ENCODE peak calls at places on chromosomes 2 and 18, in seven cellular contexts. V is body of pancreas; J is tibial artery; Z is central memory CD8-positive, alpha-beta T cell; K is coronary artery; N is WTC11; W is mucosa of gallbladder. E is an unnamed sample.

GRCh38 chr2:19870792-19871191 is 31.0 kb downstream of the TTC32 start:
- DNase-seq in W (no peak), Z (no peak), K (no peak), J (no peak), V (no peak), N (no peak), E (no peak)

GRCh38 chr18:9513971-9514512 is 38.7 kb downstream of the RALBP1 start:
- DNase-seq in W (no peak), V (no peak), Z (no peak), K (no peak), J (no peak), N (no peak), E (no peak)

GRCh38 chr2:112005391-112006075 is 49.5 kb upstream of the TMEM87B start:
- DNase-seq in Z (no peak), W (no peak), V (no peak), J (no peak), K (peak), N (no peak), E (no peak)

GRCh38 chr2:227016894-227017293 is 147.1 kb downstream of the COL4A4 start:
- DNase-seq in N (no peak), J (no peak), W (no peak), K (no peak), Z (no peak), V (no peak), E (no peak)

GRCh38 chr2:229416116-229416694 is 145.1 kb upstream of the PID1 start:
- DNase-seq in J (peak), K (peak), N (no peak), W (peak), V (peak), Z (no peak), E (peak)

GRCh38 chr2:74544634-74545033 is 9.1 kb downstream of the LOXL3 start:
- DNase-seq in V (no peak), N (no peak), Z (no peak), K (no peak), W (no peak), J (no peak), E (no peak)

GRCh38 chr2:225319872-225320271 is 79.6 kb upstream of the NYAP2 start:
- DNase-seq in N (no peak), V (no peak), J (no peak), K (no peak), W (no peak), Z (no peak), E (no peak)

GRCh38 chr2:8216397-8216796 is 465.5 kb upstream of the ID2 start:
- DNase-seq in K (no peak), W (no peak), Z (no peak), N (no peak), V (no peak), J (no peak), E (no peak)

GRCh38 chr2:33272001-33272400 is 204.4 kb upstream of the RASGRP3 start:
- DNase-seq in J (no peak), W (no peak), V (no peak), K (no peak), N (no peak), Z (no peak), E (no peak)

GRCh38 chr2:6968319-6969100 is 51.3 kb downstream of the RNF144A start:
- DNase-seq in J (no peak), K (no peak), Z (no peak), W (no peak), N (no peak), V (peak), E (no peak)

GRCh38 chr2:238487134-238487533 is 60.4 kb downstream of the ASB1 start:
- DNase-seq in J (no peak), W (no peak), N (no peak), K (peak), Z (no peak), V (no peak), E (no peak)

GRCh38 chr2:135890830-135891229 is 14.6 kb upstream of the MCM6 start:
- DNase-seq in K (no peak), W (no peak), Z (no peak), N (no peak), V (no peak), J (no peak), E (peak)

GRCh38 chr2:102939207-102939606 is 177.4 kb downstream of the TMEM182 start:
- DNase-seq in N (no peak), W (no peak), J (no peak), V (no peak), Z (no peak), K (no peak), E (no peak)

GRCh38 chr2:24438106-24438505 is 52.9 kb upstream of the NCOA1 start:
- DNase-seq in V (no peak), K (no peak), J (no peak), Z (no peak), N (no peak), W (no peak), E (no peak)

GRCh38 chr2:162919111-162919510 is 80.5 kb upstream of the KCNH7 start:
- DNase-seq in K (no peak), W (no peak), Z (no peak), V (no peak), N (no peak), J (no peak), E (no peak)

GRCh38 chr2:3127279-3127690 is 250.3 kb downstream of the EIPR1 start:
- DNase-seq in J (no peak), N (no peak), W (no peak), K (no peak), Z (no peak), V (no peak), E (no peak)

GRCh38 chr2:226934546-226935243 is 98.8 kb downstream of the RHBDD1 start:
- DNase-seq in Z (no peak), K (no peak), N (no peak), W (no peak), V (no peak), J (no peak), E (no peak)

GRCh38 chr2:128236491-128237035 is 82.1 kb downstream of the HS6ST1 start:
- DNase-seq in V (no peak), J (no peak), Z (no peak), W (no peak), N (no peak), K (no peak), E (no peak)

GRCh38 chr2:201257381-201257940 is 2.9 kb upstream of the CASP8 start:
- DNase-seq in N (no peak), W (peak), J (peak), K (no peak), V (peak), Z (peak), E (peak)

GRCh38 chr2:65278450-65279030 is 50.9 kb downstream of the ACTR2 start:
- DNase-seq in Z (no peak), K (no peak), N (no peak), W (no peak), V (no peak), J (no peak), E (peak)

GRCh38 chr2:203819434-203820133 is 48.0 kb upstream of the CTLA4 start:
- DNase-seq in J (no peak), K (no peak), V (peak), N (no peak), Z (no peak), W (peak), E (no peak)

E was measured in GF-D8.